ENCODE peak calls at places on chromosomes 6 and 20, in four cellular contexts. Q is left ventricle myocardium inferior, E is coronary artery, W is small intestine. H is an unnamed sample.
A peak's percentile ranks its signal among the peaks of the same experiment; 100 is the strongest.

GRCh38 chr6:40587240-40588069 is at the start of gene LRFN2:
- DNase-seq in Q (peak; percentile 58), E (no peak), W (peak; percentile 63), H (peak; percentile 70)

GRCh38 chr6:157096522-157096921 is 226.8 kb downstream of the TMEM242 start:
- DNase-seq in Q (peak; percentile 24), E (no peak), W (peak; percentile 15), H (no peak)

GRCh38 chr6:107064579-107065065 is 36.6 kb downstream of the MTRES1 start:
- DNase-seq in Q (no peak), E (no peak), W (peak; percentile 33), H (no peak)

GRCh38 chr6:170443151-170443662 is 109.9 kb downstream of the PSMB1 start:
- DNase-seq in Q (no peak), E (no peak), W (no peak), H (peak; percentile 58)

GRCh38 chr6:170062209-170062903 is 228.5 kb downstream of the DLL1 start:
- DNase-seq in Q (no peak), E (peak; percentile 49), W (no peak), H (peak; percentile 50)

GRCh38 chr6:31734247-31734702 is 2.1 kb downstream of the CLIC1 start:
- DNase-seq in Q (no peak), E (no peak), W (no peak), H (no peak)

GRCh38 chr20:62496525-62497218 is 20.9 kb upstream of the GATA5 start:
- DNase-seq in Q (no peak), E (no peak), W (peak; percentile 18), H (no peak)

GRCh38 chr20:29687438-29687837 is 1570.0 kb upstream of the DEFB115 start:
- DNase-seq in Q (no peak), E (no peak), W (no peak), H (no peak)

GRCh38 chr20:872855-873520 is 39.5 kb downstream of the FAM110A start:
- DNase-seq in Q (no peak), E (no peak), W (no peak), H (no peak)

GRCh38 chr6:135586844-135587243 is 89.3 kb upstream of the AHI1 start:
- DNase-seq in Q (no peak), E (no peak), W (no peak), H (no peak)

GRCh38 chr6:148873154-148873553 is 126.3 kb downstream of the UST start:
- DNase-seq in Q (no peak), E (no peak), W (no peak), H (no peak)

GRCh38 chr6:125839471-125839870 is 48.7 kb downstream of the NCOA7 start:
- DNase-seq in Q (no peak), E (no peak), W (peak; percentile 67), H (no peak)

GRCh38 chr6:39758905-39759605 is 33.1 kb upstream of the DAAM2 start:
- DNase-seq in Q (no peak), E (no peak), W (no peak), H (no peak)

GRCh38 chr6:35108309-35108885 is 32.7 kb downstream of the TCP11 start:
- DNase-seq in Q (no peak), E (no peak), W (no peak), H (no peak)

GRCh38 chr20:1313236-1313964 is 15.5 kb downstream of the SDCBP2 start:
- DNase-seq in Q (peak; percentile 75), E (peak; percentile 85), W (peak; percentile 59), H (peak; percentile 89)

GRCh38 chr6:43714311-43715055 is 26.9 kb upstream of the MRPS18A start:
- DNase-seq in Q (peak; percentile 57), E (no peak), W (no peak), H (no peak)

GRCh38 chr6:108947114-108947854 is 99.1 kb downstream of the ARMC2 start:
- DNase-seq in Q (no peak), E (no peak), W (no peak), H (no peak)

GRCh38 chr20:34222208-34222607 is 19.0 kb upstream of the ASIP start:
- DNase-seq in Q (no peak), E (no peak), W (no peak), H (no peak)

GRCh38 chr20:44355503-44356352 is at the start of gene HNF4A:
- DNase-seq in Q (no peak), E (no peak), W (peak; percentile 60), H (no peak)

GRCh38 chr6:81937296-81937937 is 184.9 kb upstream of the TENT5A start:
- DNase-seq in Q (no peak), E (no peak), W (peak; percentile 27), H (no peak)

GRCh38 chr6:108714774-108715414 is 133.3 kb upstream of the ARMC2 start:
- DNase-seq in Q (no peak), E (no peak), W (no peak), H (no peak)

GRCh38 chr6:80690611-80691090 is 584.2 kb downstream of the BCKDHB start:
- DNase-seq in Q (no peak), E (no peak), W (no peak), H (no peak)

GRCh38 chr6:26025894-26026832 is 61.1 kb upstream of the HFE start:
- DNase-seq in Q (peak; percentile 94), E (peak; percentile 99), W (peak; percentile 97), H (peak; percentile 96)

GRCh38 chr6:166722779-166723178 is 95.7 kb upstream of the RPS6KA2 start:
- DNase-seq in Q (no peak), E (peak; percentile 0), W (no peak), H (no peak)

GRCh38 chr6:169452117-169452868 is 198.6 kb upstream of the THBS2 start:
- DNase-seq in Q (peak; percentile 65), E (peak; percentile 92), W (no peak), H (peak; percentile 89)

GRCh38 chr20:41080866-41081265 is 52.2 kb downstream of the TOP1 start:
- DNase-seq in Q (no peak), E (no peak), W (no peak), H (no peak)

GRCh38 chr20:542777-543368 is 717 bp downstream of the CSNK2A1 start:
- DNase-seq in Q (no peak), E (no peak), W (no peak), H (peak; percentile 66)

GRCh38 chr20:15248618-15249395 is 911.4 kb upstream of the FLRT3 start:
- DNase-seq in Q (no peak), E (no peak), W (no peak), H (no peak)

GRCh38 chr20:24469116-24470030 is at the start of gene SYNDIG1:
- DNase-seq in Q (peak; percentile 35), E (no peak), W (no peak), H (no peak)

GRCh38 chr6:112806163-112806900 is 459.2 kb downstream of the RFPL4B start:
- DNase-seq in Q (no peak), E (no peak), W (no peak), H (no peak)

GRCh38 chr20:51640743-51641142 is 98.2 kb upstream of the NFATC2 start:
- DNase-seq in Q (no peak), E (no peak), W (no peak), H (no peak)

GRCh38 chr6:140812636-140813035 is 1320.1 kb upstream of the GJE1 start:
- DNase-seq in Q (no peak), E (no peak), W (no peak), H (no peak)

GRCh38 chr20:63054695-63055240 is 48.0 kb upstream of the BHLHE23 start:
- DNase-seq in Q (peak; percentile 9), E (peak; percentile 64), W (no peak), H (peak; percentile 65)

GRCh38 chr6:106614131-106614530 is 15.2 kb downstream of the RTN4IP1 start:
- DNase-seq in Q (no peak), E (no peak), W (no peak), H (no peak)

GRCh38 chr20:25035924-25036323 is 22.0 kb downstream of the ACSS1 start:
- DNase-seq in Q (no peak), E (no peak), W (no peak), H (no peak)

GRCh38 chr20:4949833-4950178 is 51.5 kb downstream of the SLC23A2 start:
- DNase-seq in Q (no peak), E (no peak), W (no peak), H (no peak)

DNA sequence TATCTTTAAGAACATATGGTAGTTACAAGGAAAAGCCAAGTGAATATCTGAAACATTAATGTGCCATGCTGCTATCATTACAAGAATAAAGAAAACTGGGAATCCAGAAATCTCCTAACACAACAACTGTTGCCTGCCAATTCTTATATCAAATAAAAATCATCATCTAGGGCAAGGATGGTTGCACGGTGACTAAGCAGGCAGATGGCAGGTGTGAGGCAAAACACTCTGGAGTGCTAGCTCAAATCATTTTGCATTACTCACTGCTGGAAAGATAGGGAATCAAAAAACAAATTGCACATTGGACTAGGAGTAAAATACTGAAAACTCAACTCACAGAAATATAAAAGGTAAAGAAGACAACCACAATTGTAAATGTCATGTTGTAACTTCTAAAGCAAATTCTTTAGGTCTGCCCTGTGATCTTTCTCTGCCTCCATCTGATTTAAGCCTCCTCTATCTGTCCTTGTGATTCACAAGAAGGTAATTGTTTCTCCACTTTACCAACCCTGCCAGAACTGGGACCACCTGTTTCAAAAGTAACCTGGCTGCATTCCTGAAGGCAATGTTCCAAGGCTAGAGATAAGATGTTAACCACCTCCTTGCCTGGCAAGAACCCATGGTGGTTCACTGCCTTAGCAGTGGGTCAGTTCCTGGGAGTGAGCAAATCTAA is 33.0 kb upstream of the LCA5 start:
- DNase-seq in Q (no peak), E (no peak), W (peak; percentile 84), H (no peak)
- H3K4me3 ChIP-seq in Q (no peak overlapping the region), E (no peak overlapping the region), W (no peak overlapping the region), H (no peak overlapping the region)

DNA sequence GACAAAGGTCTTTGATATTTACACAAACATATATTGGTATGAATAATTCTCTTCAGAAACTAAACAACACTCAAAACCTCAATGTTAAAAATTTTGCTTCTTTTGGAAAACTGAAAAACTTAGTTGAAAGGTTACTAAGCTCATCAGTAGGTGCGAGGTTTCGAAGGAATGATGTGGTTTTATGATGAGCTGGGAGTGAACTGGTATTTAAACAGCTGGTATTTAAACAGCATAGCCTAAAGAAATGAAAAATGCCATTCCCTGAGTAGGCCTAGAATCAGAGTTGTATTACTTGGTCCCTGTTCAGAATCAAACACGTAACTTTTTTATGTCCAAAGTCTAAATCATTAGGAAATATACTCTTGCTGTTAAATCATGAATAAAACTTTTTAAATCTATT is 124.4 kb downstream of the HS3ST5 start:
- DNase-seq in Q (no peak), E (no peak), W (no peak), H (no peak)
- H3K4me3 ChIP-seq in Q (no peak overlapping the region), E (no peak overlapping the region), W (no peak overlapping the region), H (no peak overlapping the region)

GRCh38 chr20:46398963-46399362 is 7.5 kb downstream of the ELMO2 start:
- DNase-seq in Q (no peak), E (no peak), W (no peak), H (no peak)
- H3K4me3 ChIP-seq in Q (no peak overlapping the region), E (no peak overlapping the region), W (no peak overlapping the region), H (no peak overlapping the region)

GRCh38 chr6:147279423-147279822 is 75.2 kb downstream of the STXBP5 start:
- DNase-seq in Q (no peak), E (no peak), W (no peak), H (no peak)

GRCh38 chr6:147285087-147285855 is 81.1 kb downstream of the STXBP5 start:
- DNase-seq in Q (no peak), E (no peak), W (peak; percentile 59), H (no peak)

GRCh38 chr6:147281895-147282565 is 77.8 kb downstream of the STXBP5 start:
- DNase-seq in Q (no peak), E (no peak), W (no peak), H (no peak)

GRCh38 chr6:147283460-147283859 is 79.2 kb downstream of the STXBP5 start:
- DNase-seq in Q (no peak), E (no peak), W (peak; percentile 32), H (no peak)

DNA sequence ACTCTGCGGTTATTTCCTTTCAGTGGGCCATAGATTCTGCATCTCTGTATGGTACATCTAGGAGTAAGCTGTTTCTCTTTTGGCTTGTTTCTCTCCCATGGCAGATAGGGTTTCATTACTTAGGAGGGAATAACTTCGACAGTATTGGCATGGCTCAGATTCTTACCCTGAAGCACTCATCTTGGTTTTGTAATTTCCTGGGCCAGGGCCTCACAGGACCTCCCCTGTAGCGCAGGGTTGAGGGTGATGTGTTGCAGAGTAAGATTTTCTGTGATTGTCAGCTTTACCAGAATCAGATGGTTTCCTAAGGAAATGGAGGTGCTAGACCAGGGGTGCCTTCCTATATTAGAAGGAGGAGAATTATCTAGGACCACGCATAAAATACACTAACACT is 78.3 kb downstream of the STXBP5 start:
- DNase-seq in Q (no peak), E (no peak), W (no peak), H (no peak)
- H3K4me3 ChIP-seq in Q (no peak overlapping the region), E (no peak overlapping the region), W (no peak overlapping the region), H (no peak overlapping the region)